ENCODE peak calls at places on chromosomes 12 and 14, in four cellular contexts. One of them, this sample, is unnamed.
A peak's percentile ranks its signal among the peaks of the same experiment; 100 is the strongest.

GRCh38 chr12:49651855-49652254 is 28.5 kb downstream of the PRPF40B start:
- DNase-seq in activated CD4-positive, CD25-positive, alpha-beta regulatory T cell: no peak
- DNase-seq in naive B cell: no peak
- DNase-seq in hypothalamus: no peak
- DNase-seq in this sample: no peak

GRCh38 chr14:95058491-95058890 is 98.8 kb downstream of the DICER1 start:
- DNase-seq in naive B cell: no peak
- DNase-seq in hypothalamus: no peak
- DNase-seq in activated CD4-positive, CD25-positive, alpha-beta regulatory T cell: no peak
- DNase-seq in this sample: no peak

GRCh38 chr12:50057000-50057841 is at the start of gene ASIC1:
- DNase-seq in activated CD4-positive, CD25-positive, alpha-beta regulatory T cell: peak; percentile 29
- DNase-seq in naive B cell: peak; percentile 25
- DNase-seq in hypothalamus: peak; percentile 85
- DNase-seq in this sample: peak; percentile 77

GRCh38 chr12:1532796-1533195 is 61.6 kb downstream of the FBXL14 start:
- DNase-seq in activated CD4-positive, CD25-positive, alpha-beta regulatory T cell: no peak
- DNase-seq in hypothalamus: no peak
- DNase-seq in naive B cell: no peak
- DNase-seq in this sample: no peak

GRCh38 chr12:123126294-123127144 is 24.4 kb downstream of the PITPNM2 start:
- DNase-seq in hypothalamus: no peak
- DNase-seq in naive B cell: no peak
- DNase-seq in activated CD4-positive, CD25-positive, alpha-beta regulatory T cell: no peak
- DNase-seq in this sample: no peak

GRCh38 chr12:105357162-105357691 is 26.7 kb downstream of the C12orf75 start:
- DNase-seq in hypothalamus: no peak
- DNase-seq in activated CD4-positive, CD25-positive, alpha-beta regulatory T cell: no peak
- DNase-seq in naive B cell: no peak
- DNase-seq in this sample: no peak

GRCh38 chr12:113932411-113933196 is 33.5 kb downstream of the RBM19 start:
- DNase-seq in naive B cell: no peak
- DNase-seq in activated CD4-positive, CD25-positive, alpha-beta regulatory T cell: no peak
- DNase-seq in hypothalamus: peak; percentile 81
- DNase-seq in this sample: peak; percentile 91

GRCh38 chr14:65072937-65073336 is 29.4 kb downstream of the MAX start:
- DNase-seq in naive B cell: no peak
- DNase-seq in hypothalamus: no peak
- DNase-seq in activated CD4-positive, CD25-positive, alpha-beta regulatory T cell: no peak
- DNase-seq in this sample: no peak

GRCh38 chr14:95524706-95525512 is 8.5 kb upstream of the SYNE3 start:
- DNase-seq in activated CD4-positive, CD25-positive, alpha-beta regulatory T cell: no peak
- DNase-seq in hypothalamus: no peak
- DNase-seq in naive B cell: no peak
- DNase-seq in this sample: peak; percentile 7